ENCODE peak calls at places on chromosomes 4 and X, in ten cellular contexts. V is activated CD4-positive, alpha-beta T cell treated with anti-CD3 and anti-CD28 coated beads for 24 hours; U is left ventricle myocardium superior; N is stimulated activated CD4-positive, alpha-beta T cell treated with anti-CD3 and anti-CD28 coated beads, Interleukin-4, amount 100 ng/mL, for 1 hour; F is epithelial cell of proximal tubule; K is AG20443; Q is pons; E is neural progenitor cell; C is NCI-H774; S is cardiac muscle cell. M is an unnamed sample.
A peak's percentile ranks its signal among the peaks of the same experiment; 100 is the strongest.

GRCh38 chr4:180913750-180914149 is 1329.5 kb upstream of the TENM3 start:
- DNase-seq in U (no peak), E (peak; percentile 24), F (peak; percentile 89), V (no peak), Q (peak; percentile 39), K (peak; percentile 58), S (no peak), C (no peak), N (no peak), M (peak; percentile 69)

GRCh38 chr4:145828802-145829485 is 109.7 kb downstream of the ZNF827 start:
- DNase-seq in U (no peak), F (no peak), Q (no peak), E (no peak), N (no peak), C (no peak), S (no peak), K (no peak), V (no peak), M (no peak)

GRCh38 chr4:106316773-106317409 is 541 bp downstream of the AIMP1 start:
- DNase-seq in E (peak; percentile 2), F (peak; percentile 19), N (no peak), C (no peak), S (peak; percentile 14), Q (peak; percentile 16), K (no peak), V (no peak), U (no peak), M (no peak)

GRCh38 chr4:109263721-109264120 is 38.7 kb downstream of the COL25A1 start:
- DNase-seq in K (no peak), N (no peak), Q (peak; percentile 51), U (no peak), S (no peak), E (no peak), V (no peak), F (no peak), C (no peak), M (no peak)

GRCh38 chr4:31366041-31366440 is 645.9 kb downstream of the PCDH7 start:
- DNase-seq in Q (no peak), K (peak; percentile 35), S (no peak), V (no peak), C (no peak), N (no peak), U (no peak), E (no peak), F (peak; percentile 30), M (no peak)

GRCh38 chrX:153818571-153819397 is 11.6 kb downstream of the PDZD4 start:
- DNase-seq in Q (no peak), V (peak; percentile 34), C (peak; percentile 43), S (peak; percentile 70), F (no peak), U (peak; percentile 74), K (peak; percentile 69), N (peak; percentile 58), E (peak; percentile 85), M (no peak)

GRCh38 chr4:133465022-133465421 is 315.9 kb downstream of the PCDH10 start:
- DNase-seq in Q (no peak), U (no peak), E (no peak), K (no peak), S (no peak), N (no peak), C (no peak), F (no peak), V (no peak), M (no peak)

GRCh38 chr4:107114059-107114458 is 77.9 kb upstream of the DKK2 start:
- DNase-seq in F (no peak), Q (no peak), V (no peak), E (no peak), U (no peak), S (no peak), N (no peak), C (no peak), K (no peak), M (no peak)

GRCh38 chr4:57080781-57081650 is 29.2 kb downstream of the IGFBP7 start:
- DNase-seq in V (no peak), U (no peak), Q (no peak), E (no peak), N (no peak), S (no peak), C (no peak), F (peak; percentile 89), K (peak; percentile 80), M (peak; percentile 85)

GRCh38 chr4:16265820-16266219 is 39.5 kb upstream of the TAPT1 start:
- DNase-seq in N (no peak), U (no peak), F (no peak), E (no peak), K (no peak), S (no peak), Q (no peak), V (no peak), C (no peak), M (no peak)

GRCh38 chrX:32524385-32524784 is 687.0 kb downstream of the DMD start:
- DNase-seq in K (no peak), E (no peak), N (no peak), S (no peak), V (no peak), U (no peak), Q (peak; percentile 80), F (no peak), C (no peak), M (peak; percentile 68)

GRCh38 chrX:94178145-94178790 is 504.3 kb downstream of the FAM133A start:
- DNase-seq in Q (no peak), U (no peak), E (no peak), F (peak; percentile 22), C (no peak), V (no peak), K (no peak), N (no peak), S (no peak), M (peak; percentile 10)

GRCh38 chr4:70531981-70532380 is 13.6 kb downstream of the AMTN start:
- DNase-seq in S (no peak), V (no peak), K (no peak), F (no peak), E (no peak), U (no peak), N (no peak), Q (no peak), C (no peak), M (no peak)

GRCh38 chrX:122835886-122836285 is 348.2 kb upstream of the GRIA3 start:
- DNase-seq in U (no peak), S (no peak), C (no peak), V (no peak), E (no peak), F (no peak), K (no peak), N (no peak), Q (no peak), M (no peak)

GRCh38 chrX:17917945-17918577 is 57.0 kb upstream of the RAI2 start:
- DNase-seq in Q (no peak), V (no peak), S (no peak), N (no peak), E (no peak), C (no peak), K (no peak), F (no peak), U (no peak), M (no peak)

GRCh38 chr4:174867893-174868292 is 38.8 kb upstream of the GLRA3 start:
- DNase-seq in S (no peak), V (no peak), K (no peak), U (no peak), F (no peak), N (no peak), E (no peak), Q (no peak), C (no peak), M (no peak)

GRCh38 chr4:139526928-139527327 is 29.1 kb downstream of the SETD7 start:
- DNase-seq in V (no peak), S (no peak), K (no peak), U (no peak), Q (no peak), N (no peak), C (no peak), E (no peak), F (no peak), M (no peak)

GRCh38 chrX:153687121-153688039 is at the start of gene SLC6A8:
- DNase-seq in E (peak; percentile 83), N (peak; percentile 32), Q (peak; percentile 50), C (peak; percentile 57), V (peak; percentile 28), S (peak; percentile 68), K (peak; percentile 86), F (no peak), U (peak; percentile 84), M (peak; percentile 56)

GRCh38 chr4:76744253-76744921 is 153.6 kb downstream of the SOWAHB start:
- DNase-seq in U (no peak), Q (no peak), F (no peak), N (no peak), E (no peak), S (no peak), V (no peak), K (peak; percentile 49), C (no peak), M (peak; percentile 43)

GRCh38 chrX:19075754-19076153 is 46.5 kb downstream of the ADGRG2 start:
- DNase-seq in S (no peak), U (no peak), Q (no peak), K (no peak), N (no peak), F (no peak), C (no peak), V (no peak), E (no peak), M (no peak)

GRCh38 chr4:93203708-93204107 is 624.8 kb upstream of the ATOH1 start:
- DNase-seq in U (no peak), N (no peak), S (no peak), E (peak; percentile 6), C (no peak), V (no peak), Q (no peak), F (no peak), K (no peak), M (no peak)

GRCh38 chr4:77854431-77855111 is 8.1 kb upstream of the MRPL1 start:
- DNase-seq in F (no peak), S (no peak), E (no peak), V (no peak), U (no peak), N (no peak), Q (no peak), C (no peak), K (no peak), M (no peak)

GRCh38 chr4:151962138-151962845 is 201.5 kb upstream of the GATB start:
- DNase-seq in N (no peak), U (no peak), F (no peak), Q (no peak), C (no peak), K (no peak), V (no peak), S (no peak), E (no peak), M (no peak)

GRCh38 chr4:128810331-128810870 is 901 bp downstream of the JADE1 start:
- DNase-seq in U (peak; percentile 46), C (peak; percentile 10), Q (peak; percentile 42), N (peak; percentile 4), K (peak; percentile 18), F (no peak), E (peak; percentile 23), S (peak; percentile 43), V (peak; percentile 10), M (no peak)

GRCh38 chrX:11381464-11381863 is 88.3 kb downstream of the AMELX start:
- DNase-seq in E (peak; percentile 44), F (no peak), Q (peak; percentile 62), K (peak; percentile 14), V (no peak), U (no peak), C (no peak), S (peak; percentile 23), N (no peak), M (peak; percentile 23)

GRCh38 chrX:128728943-128729342 is 676.7 kb upstream of the ACTRT1 start:
- DNase-seq in S (no peak), Q (no peak), U (no peak), F (no peak), N (no peak), C (peak; percentile 64), E (no peak), K (no peak), V (no peak), M (no peak)

GRCh38 chr4:41143721-41144379 is 70.5 kb downstream of the APBB2 start:
- DNase-seq in S (no peak), K (peak; percentile 43), C (no peak), N (no peak), V (no peak), Q (peak; percentile 63), F (no peak), U (no peak), E (no peak), M (no peak)

GRCh38 chrX:50081282-50081955 is 119.4 kb downstream of the AKAP4 start:
- DNase-seq in Q (peak; percentile 39), F (no peak), K (peak; percentile 9), V (no peak), E (peak; percentile 50), C (peak; percentile 21), U (peak; percentile 42), S (peak; percentile 49), N (no peak), M (no peak)

M was measured in COLO829.